ENCODE peak calls at places on chromosome 4, in five cellular contexts. M, K, C, I and J are unnamed samples.

GRCh38 chr4:40379248-40379647 is 44.1 kb downstream of the CHRNA9 start:
- DNase-seq in M (no peak), K (no peak), C (no peak), I (no peak), J (no peak)

GRCh38 chr4:98027827-98028226 is 115.4 kb downstream of the STPG2 start:
- DNase-seq in M (peak), K (no peak), C (no peak), I (no peak), J (no peak)

GRCh38 chr4:103498161-103499070 is 221.4 kb downstream of the TACR3 start:
- DNase-seq in M (no peak), K (no peak), C (no peak), I (no peak), J (no peak)

GRCh38 chr4:118918388-118918787 is 29.7 kb downstream of the SYNPO2 start:
- DNase-seq in M (no peak), K (no peak), C (no peak), I (no peak), J (no peak)

GRCh38 chr4:2245787-2246275 is 3.9 kb upstream of the HAUS3 start:
- DNase-seq in M (no peak), K (no peak), C (no peak), I (no peak), J (no peak)

GRCh38 chr4:185513489-185514181 is 21.7 kb downstream of the PDLIM3 start:
- DNase-seq in M (peak), K (no peak), C (no peak), I (no peak), J (no peak)

GRCh38 chr4:6902318-6903042 is 7.1 kb upstream of the TBC1D14 start:
- DNase-seq in M (no peak), K (no peak), C (no peak), I (no peak), J (no peak)

GRCh38 chr4:144894525-144894924 is 203.5 kb downstream of the ANAPC10 start:
- DNase-seq in M (peak), K (no peak), C (no peak), I (no peak), J (no peak)

GRCh38 chr4:7655267-7655548 is 220.5 kb upstream of the PSAPL1 start:
- DNase-seq in M (no peak), K (no peak), C (no peak), I (no peak), J (no peak)

GRCh38 chr4:147247577-147247976 is 233.3 kb upstream of the EDNRA start:
- DNase-seq in M (no peak), K (no peak), C (no peak), I (no peak), J (no peak)

GRCh38 chr4:140935259-140935658 is 179.1 kb upstream of the TBC1D9 start:
- DNase-seq in M (no peak), K (no peak), C (no peak), I (no peak), J (no peak)

GRCh38 chr4:83217721-83218522 is 66.7 kb downstream of the COQ2 start:
- DNase-seq in M (peak), K (no peak), C (peak), I (no peak), J (peak)

GRCh38 chr4:54233697-54234496 is 4.8 kb downstream of the PDGFRA start:
- DNase-seq in M (peak), K (peak), C (peak), I (peak), J (peak)

GRCh38 chr4:109816082-109816442 is 500 bp downstream of the GAR1 start:
- DNase-seq in M (peak), K (peak), C (peak), I (no peak), J (peak)

GRCh38 chr4:55637272-55637820 is 1.2 kb upstream of the NMU start:
- DNase-seq in M (no peak), K (no peak), C (no peak), I (no peak), J (no peak)

GRCh38 chr4:5988086-5988845 is 30.0 kb downstream of the C4orf50 start:
- DNase-seq in M (peak), K (no peak), C (no peak), I (no peak), J (no peak)

GRCh38 chr4:125049711-125050110 is 265.0 kb upstream of the FAT4 start:
- DNase-seq in M (no peak), K (no peak), C (no peak), I (no peak), J (no peak)

GRCh38 chr4:118974758-118975157 is 86.1 kb downstream of the SYNPO2 start:
- DNase-seq in M (no peak), K (no peak), C (no peak), I (no peak), J (no peak)

GRCh38 chr4:4270529-4270928 is 19.4 kb downstream of the LYAR start:
- DNase-seq in M (peak), K (no peak), C (no peak), I (no peak), J (no peak)

GRCh38 chr4:37693450-37694190 is 7.4 kb upstream of the RELL1 start:
- DNase-seq in M (no peak), K (no peak), C (no peak), I (no peak), J (no peak)

GRCh38 chr4:105933083-105933482 is 37.8 kb downstream of the NPNT start:
- DNase-seq in M (no peak), K (no peak), C (no peak), I (no peak), J (no peak)